ENCODE peak calls at places on chromosomes 13 and 19, in eight cellular contexts. I, K, M, D, C, W, V and F are unnamed samples.

GRCh38 chr19:9645466-9645865 is 24.4 kb upstream of the ZNF561 start:
- DNase-seq in I (no peak), K (peak; percentile 2), M (no peak), D (no peak), C (no peak), W (no peak), V (peak; percentile 61), F (no peak)

GRCh38 chr19:43634516-43634876 is 5.2 kb downstream of the CADM4 start:
- DNase-seq in I (peak; percentile 37), K (no peak), M (no peak), D (no peak), C (no peak), W (no peak), V (no peak), F (no peak)

GRCh38 chr13:93472296-93472695 is 245.7 kb downstream of the GPC6 start:
- DNase-seq in I (no peak), K (no peak), M (no peak), D (no peak), C (no peak), W (no peak), V (no peak), F (no peak)

GRCh38 chr13:39493966-39494365 is 109.0 kb downstream of the LHFPL6 start:
- DNase-seq in I (no peak), K (no peak), M (no peak), D (no peak), C (no peak), W (no peak), V (no peak), F (no peak)

GRCh38 chr19:35513975-35514809 is 743 bp upstream of the DMKN start:
- DNase-seq in I (no peak), K (peak; percentile 48), M (no peak), D (peak; percentile 54), C (no peak), W (peak; percentile 80), V (no peak), F (no peak)

GRCh38 chr13:46761866-46762265 is 35.1 kb downstream of the ESD start:
- DNase-seq in I (no peak), K (no peak), M (no peak), D (no peak), C (no peak), W (no peak), V (no peak), F (no peak)

GRCh38 chr13:110185696-110186095 is 121.3 kb downstream of the COL4A1 start:
- DNase-seq in I (no peak), K (no peak), M (no peak), D (no peak), C (no peak), W (no peak), V (no peak), F (no peak)

GRCh38 chr13:77687799-77688198 is 9.7 kb upstream of the SLAIN1 start:
- DNase-seq in I (no peak), K (no peak), M (no peak), D (no peak), C (no peak), W (no peak), V (no peak), F (no peak)

GRCh38 chr13:67069117-67069767 is 160.9 kb downstream of the PCDH9 start:
- DNase-seq in I (no peak), K (no peak), M (peak; percentile 69), D (no peak), C (no peak), W (no peak), V (no peak), F (no peak)

GRCh38 chr13:40438022-40438692 is 228.3 kb downstream of the FOXO1 start:
- DNase-seq in I (no peak), K (no peak), M (no peak), D (no peak), C (no peak), W (no peak), V (no peak), F (no peak)

GRCh38 chr13:109140777-109141354 is 511.5 kb downstream of the MYO16 start:
- DNase-seq in I (no peak), K (no peak), M (no peak), D (no peak), C (no peak), W (no peak), V (no peak), F (no peak)

GRCh38 chr19:898663-899062 is 5.4 kb downstream of the RNU6-9 start:
- DNase-seq in I (no peak), K (no peak), M (no peak), D (no peak), C (no peak), W (no peak), V (no peak), F (peak; percentile 80)

GRCh38 chr13:111903143-111903542 is 163.8 kb upstream of the SOX1 start:
- DNase-seq in I (no peak), K (no peak), M (peak; percentile 6), D (no peak), C (no peak), W (no peak), V (no peak), F (no peak)

GRCh38 chr13:52405767-52406494 is at the start of gene THSD1:
- DNase-seq in I (peak; percentile 53), K (peak; percentile 52), M (peak; percentile 54), D (peak; percentile 44), C (peak; percentile 69), W (peak; percentile 80), V (peak; percentile 44), F (peak; percentile 16)

GRCh38 chr13:114122591-114123211 is 9.7 kb downstream of the RASA3 start:
- DNase-seq in I (no peak), K (no peak), M (no peak), D (no peak), C (peak; percentile 44), W (no peak), V (no peak), F (no peak)

GRCh38 chr13:25922373-25922772 is 129.4 kb downstream of the SHISA2 start:
- DNase-seq in I (no peak), K (no peak), M (no peak), D (no peak), C (no peak), W (no peak), V (peak; percentile 53), F (no peak)

GRCh38 chr13:30191491-30192100 is 115.8 kb downstream of the KATNAL1 start:
- DNase-seq in I (no peak), K (peak; percentile 45), M (no peak), D (no peak), C (no peak), W (peak; percentile 60), V (peak; percentile 19), F (peak; percentile 27)

GRCh38 chr13:106599875-106600797 is 32.2 kb upstream of the ARGLU1 start:
- DNase-seq in I (no peak), K (no peak), M (no peak), D (peak; percentile 85), C (no peak), W (peak; percentile 84), V (no peak), F (no peak)

GRCh38 chr13:106597759-106598395 is 29.9 kb upstream of the ARGLU1 start:
- DNase-seq in I (no peak), K (no peak), M (no peak), D (no peak), C (peak; percentile 65), W (no peak), V (no peak), F (no peak)

GRCh38 chr13:106609116-106609515 is 41.2 kb upstream of the ARGLU1 start:
- DNase-seq in I (no peak), K (peak; percentile 61), M (no peak), D (no peak), C (no peak), W (no peak), V (no peak), F (no peak)

GRCh38 chr13:106602178-106602577 is 34.2 kb upstream of the ARGLU1 start:
- DNase-seq in I (no peak), K (no peak), M (no peak), D (no peak), C (peak; percentile 56), W (no peak), V (no peak), F (no peak)

GRCh38 chr13:106603568-106603967 is 35.6 kb upstream of the ARGLU1 start:
- DNase-seq in I (no peak), K (no peak), M (no peak), D (no peak), C (no peak), W (no peak), V (no peak), F (no peak)
- TF ChIP-seq CTCF in I (no peak), K (no peak), M (no peak), D (no peak), C (no peak), W (no peak), V (no peak), F (no peak)

GRCh38 chr19:54938906-54939305 is 8.4 kb downstream of the NLRP7 start:
- DNase-seq in I (no peak), K (peak; percentile 3), M (no peak), D (no peak), C (no peak), W (no peak), V (no peak), F (peak; percentile 73)
- H3K4me3 ChIP-seq in I (no peak overlapping the region), K (no peak overlapping the region), M (no peak overlapping the region), D (no peak overlapping the region), C (no peak overlapping the region), W (no peak overlapping the region), V (no peak overlapping the region), F (peak overlapping the region; percentile 22)

DNA sequence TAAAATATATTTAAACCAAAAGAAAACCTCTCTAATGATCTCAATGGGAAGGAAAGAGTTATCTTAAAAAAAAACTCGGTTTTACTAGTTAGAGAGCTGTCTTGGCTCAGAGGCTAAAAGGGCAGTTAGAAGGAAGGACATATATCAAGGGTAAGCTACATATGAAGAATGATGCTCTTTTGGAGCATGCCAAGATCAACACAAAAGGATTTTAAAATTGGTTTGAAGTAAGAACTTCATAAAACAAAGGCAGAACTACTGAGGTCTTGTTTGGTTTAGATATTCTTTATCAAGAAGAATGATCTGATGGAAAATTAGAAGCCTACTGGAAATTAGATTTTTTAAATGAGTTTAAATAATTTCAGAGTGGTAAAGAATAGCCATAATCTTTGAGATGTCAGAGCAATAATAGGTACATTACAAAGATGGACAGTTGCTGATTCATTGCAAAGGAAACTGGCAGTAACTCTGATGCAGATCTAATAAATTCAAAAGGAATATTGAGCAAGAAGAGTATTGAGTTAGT is 39.4 kb upstream of the LMO7 start:
- DNase-seq in I (no peak), K (no peak), M (no peak), D (no peak), C (no peak), W (no peak), V (no peak), F (no peak)
- TF ChIP-seq CTCF in I (no peak), K (no peak), M (no peak), D (no peak), C (no peak), W (no peak), V (no peak), F (no peak)

DNA sequence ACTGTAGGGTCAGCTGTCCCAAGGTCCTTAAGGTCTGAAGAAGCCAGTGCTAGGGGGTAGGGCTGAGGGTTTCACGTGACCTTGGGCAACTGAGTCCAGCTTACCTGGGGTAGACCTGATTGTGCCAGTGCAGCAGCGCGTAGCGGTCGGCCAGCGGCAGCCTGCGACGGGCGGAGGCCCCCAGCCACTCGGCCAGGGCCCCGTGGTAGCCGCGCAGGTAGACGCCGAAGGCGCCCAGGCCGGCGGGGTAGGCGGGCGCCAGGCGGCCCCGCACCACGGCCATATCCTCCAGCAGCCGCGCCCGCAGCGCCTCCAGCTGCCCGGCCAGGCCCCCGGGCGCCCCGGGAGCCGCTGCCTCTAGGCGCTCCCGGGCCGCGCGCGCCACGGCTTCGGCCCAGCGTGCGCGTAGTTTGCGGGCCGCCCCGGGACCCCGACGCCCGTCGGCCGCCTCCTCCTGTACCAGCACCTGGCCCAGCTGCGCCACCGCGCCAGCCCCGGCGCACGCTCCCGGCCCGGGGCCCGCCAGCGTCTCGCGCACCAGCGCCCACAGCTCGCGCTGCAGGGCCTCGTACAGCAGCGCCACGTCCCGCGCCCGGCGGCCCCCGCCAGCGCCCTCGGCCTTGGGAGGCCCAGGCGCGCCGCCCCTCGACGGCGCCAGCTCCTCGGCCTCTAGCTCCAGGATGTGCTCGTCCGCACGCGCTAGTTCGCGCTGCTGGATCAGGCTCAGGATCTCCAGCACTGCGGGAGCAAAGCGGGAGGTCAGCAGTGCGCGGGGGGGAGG is 10.9 kb downstream of the EXOC3L2 start:
- DNase-seq in I (no peak), K (no peak), M (no peak), D (no peak), C (no peak), W (no peak), V (no peak), F (no peak)
- H3K4me3 ChIP-seq in I (no peak overlapping the region), K (no peak overlapping the region), M (no peak overlapping the region), D (no peak overlapping the region), C (no peak overlapping the region), W (no peak overlapping the region), V (no peak overlapping the region), F (no peak overlapping the region)